ENCODE peak calls at places on chromosomes 4 and X, in ten cellular contexts. W is WTC11; T is GM04504; P is activated CD4-positive, alpha-beta T cell treated with anti-CD3 and anti-CD28 coated beads for 48 hours; C is Caki2; X is kidney epithelial cell; G is bronchial epithelial cell; J is iris pigment epithelial cell; R is tibial nerve; I is RWPE1. Z is an unnamed sample.
A peak's percentile ranks its signal among the peaks of the same experiment; 100 is the strongest.

GRCh38 chrX:85963736-85964135 is 83.6 kb downstream of the CHM start:
- DNase-seq in I (peak; percentile 3), G (peak; percentile 56), J (peak; percentile 87), T (peak; percentile 34), W (no peak), C (peak; percentile 38), X (peak; percentile 35), P (peak; percentile 2), R (no peak), Z (no peak)

GRCh38 chrX:18892881-18893280 is 91.0 kb downstream of the PHKA2 start:
- DNase-seq in X (no peak), T (no peak), J (no peak), C (no peak), W (no peak), R (no peak), P (no peak), G (no peak), I (no peak), Z (no peak)

GRCh38 chr4:137677851-137678250 is 145.6 kb upstream of the PCDH18 start:
- DNase-seq in J (peak; percentile 60), T (peak; percentile 63), W (no peak), C (no peak), G (peak; percentile 60), I (peak; percentile 9), R (no peak), P (no peak), X (peak; percentile 10), Z (no peak)

GRCh38 chr4:30396772-30397475 is 323.2 kb upstream of the PCDH7 start:
- DNase-seq in C (no peak), G (peak; percentile 61), P (no peak), X (no peak), T (no peak), I (peak; percentile 1), J (peak; percentile 37), R (no peak), W (no peak), Z (no peak)

GRCh38 chr4:6293661-6294060 is 24.0 kb downstream of the WFS1 start:
- DNase-seq in X (no peak), P (no peak), R (no peak), J (no peak), I (no peak), T (no peak), G (no peak), W (no peak), C (no peak), Z (no peak)

GRCh38 chr4:176400816-176401461 is 81.2 kb downstream of the SPCS3 start:
- DNase-seq in C (no peak), X (no peak), R (no peak), W (no peak), J (peak; percentile 87), G (peak; percentile 72), P (no peak), T (peak; percentile 61), I (no peak), Z (no peak)

GRCh38 chr4:155541716-155542115 is 124.9 kb upstream of the GUCY1A1 start:
- DNase-seq in R (no peak), G (no peak), X (no peak), W (no peak), T (no peak), C (no peak), P (no peak), J (peak; percentile 56), I (no peak), Z (no peak)

GRCh38 chr4:105133976-105134375 is 12.7 kb upstream of the TET2 start:
- DNase-seq in R (no peak), W (no peak), C (no peak), X (no peak), I (no peak), G (no peak), J (no peak), P (no peak), T (no peak), Z (no peak)

GRCh38 chr4:6658635-6659075 is 18.2 kb downstream of the MRFAP1 start:
- DNase-seq in W (peak; percentile 60), C (no peak), R (no peak), P (peak; percentile 64), J (peak; percentile 57), T (no peak), G (no peak), I (no peak), X (no peak), Z (no peak)

GRCh38 chrX:54049801-54050200 is 5.5 kb upstream of the PHF8 start:
- DNase-seq in J (no peak), W (no peak), T (no peak), R (no peak), G (no peak), I (no peak), P (no peak), C (no peak), X (no peak), Z (no peak)

GRCh38 chr4:25938251-25939186 is 24.5 kb downstream of the SMIM20 start:
- DNase-seq in I (no peak), W (no peak), G (peak; percentile 71), X (peak; percentile 57), C (no peak), R (peak; percentile 41), J (peak; percentile 64), T (peak; percentile 35), P (peak; percentile 72), Z (no peak)

GRCh38 chr4:80237992-80238391 is 28.5 kb upstream of the FGF5 start:
- DNase-seq in C (no peak), I (peak; percentile 68), W (no peak), T (peak; percentile 81), J (peak; percentile 85), G (peak; percentile 98), R (no peak), P (no peak), X (peak; percentile 37), Z (no peak)

GRCh38 chr4:123450393-123450792 is 53.8 kb downstream of the SPRY1 start:
- DNase-seq in J (no peak), I (no peak), G (no peak), W (no peak), P (no peak), C (no peak), T (no peak), R (no peak), X (no peak), Z (no peak)

GRCh38 chr4:136319789-136320470 is 1212.4 kb downstream of the PCDH18 start:
- DNase-seq in R (no peak), P (no peak), X (peak; percentile 91), J (peak; percentile 44), G (peak; percentile 88), I (peak; percentile 78), C (peak; percentile 84), W (no peak), T (no peak), Z (no peak)

GRCh38 chrX:96394566-96394965 is 290.1 kb upstream of the DIAPH2 start:
- DNase-seq in G (no peak), J (peak; percentile 32), R (no peak), I (no peak), X (no peak), P (no peak), W (no peak), T (no peak), C (no peak), Z (no peak)

GRCh38 chrX:86039625-86040568 is 7.5 kb downstream of the CHM start:
- DNase-seq in J (no peak), C (no peak), W (no peak), R (no peak), I (no peak), P (no peak), X (no peak), T (no peak), G (no peak), Z (no peak)

GRCh38 chr4:32560306-32560705 is 1840.1 kb downstream of the PCDH7 start:
- DNase-seq in I (no peak), T (peak; percentile 10), J (peak; percentile 50), P (no peak), W (no peak), X (peak; percentile 1), R (no peak), G (no peak), C (no peak), Z (no peak)

GRCh38 chr4:186832906-186833305 is 109.2 kb upstream of the FAT1 start:
- DNase-seq in J (peak; percentile 70), G (peak; percentile 86), P (no peak), C (no peak), X (no peak), W (no peak), T (no peak), R (no peak), I (no peak), Z (no peak)

GRCh38 chr4:184199780-184200179 is 17.9 kb downstream of the ENPP6 start:
- DNase-seq in G (no peak), J (no peak), W (no peak), C (no peak), T (no peak), R (no peak), P (no peak), I (no peak), X (no peak), Z (no peak)

GRCh38 chrX:49071877-49072711 is 1.7 kb downstream of the PRAF2 start:
- DNase-seq in T (no peak), I (no peak), P (no peak), W (peak; percentile 76), C (no peak), X (peak; percentile 21), R (peak; percentile 62), G (peak; percentile 66), J (peak; percentile 88), Z (no peak)

GRCh38 chrX:24260827-24261550 is 52.9 kb downstream of the SUPT20HL2 start:
- DNase-seq in R (no peak), T (no peak), W (no peak), C (peak; percentile 75), G (no peak), I (no peak), J (peak; percentile 72), P (peak; percentile 42), X (no peak), Z (no peak)

GRCh38 chrX:53716328-53717088 is 30.0 kb upstream of the HUWE1 start:
- DNase-seq in X (no peak), T (peak; percentile 3), G (peak; percentile 22), P (peak; percentile 57), J (no peak), C (no peak), R (no peak), W (no peak), I (no peak), Z (no peak)

GRCh38 chr4:183659919-183660318 is 826 bp downstream of the TRAPPC11 start:
- DNase-seq in X (no peak), W (no peak), P (no peak), T (no peak), J (peak; percentile 9), R (no peak), G (peak; percentile 17), C (no peak), I (no peak), Z (no peak)

GRCh38 chr4:130468340-130468739 is 1372.4 kb downstream of the C4orf33 start:
- DNase-seq in P (no peak), C (no peak), R (no peak), G (no peak), X (no peak), W (no peak), J (no peak), I (no peak), T (no peak), Z (no peak)

GRCh38 chrX:20427173-20427770 is 160.6 kb upstream of the RPS6KA3 start:
- DNase-seq in R (no peak), I (no peak), W (no peak), J (no peak), X (no peak), T (no peak), P (no peak), C (no peak), G (no peak), Z (no peak)

GRCh38 chrX:103656623-103657022 is 27.8 kb downstream of the TCEAL1 start:
- DNase-seq in W (no peak), P (no peak), I (peak; percentile 71), G (peak; percentile 90), J (peak; percentile 58), X (peak; percentile 50), T (peak; percentile 19), C (peak; percentile 81), R (no peak), Z (no peak)

GRCh38 chr4:161404346-161405110 is 759.3 kb downstream of the FSTL5 start:
- DNase-seq in J (peak; percentile 17), T (no peak), I (no peak), W (no peak), R (no peak), X (no peak), P (no peak), G (no peak), C (no peak), Z (no peak)

GRCh38 chrX:2371026-2371778 is 129.6 kb downstream of the DHRSX start:
- DNase-seq in X (no peak), J (peak; percentile 48), P (no peak), R (no peak), T (no peak), W (peak; percentile 57), C (peak; percentile 99), G (no peak), I (no peak), Z (no peak)

Z was measured in esophagus muscularis mucosa.